ENCODE peak calls at places on chromosomes 1 and 21, in seven cellular contexts. E, O, L, K, C, X and I are unnamed samples.

GRCh38 chr1:224939844-224940425 is 10.5 kb downstream of the DNAH14 start:
- DNase-seq in E (no peak), O (no peak), L (no peak), K (no peak), C (no peak), X (no peak), I (no peak)

GRCh38 chr1:223815865-223816264 is 29.9 kb downstream of the TP53BP2 start:
- DNase-seq in E (peak), O (no peak), L (no peak), K (no peak), C (no peak), X (no peak), I (no peak)

GRCh38 chr1:110986407-110986891 is 22.7 kb upstream of the LRIF1 start:
- DNase-seq in E (no peak), O (no peak), L (no peak), K (no peak), C (no peak), X (no peak), I (no peak)

GRCh38 chr1:228155596-228156517 is 6.1 kb downstream of the GJC2 start:
- DNase-seq in E (no peak), O (no peak), L (no peak), K (no peak), C (no peak), X (no peak), I (no peak)

GRCh38 chr1:246280551-246280950 is 226.5 kb downstream of the SMYD3 start:
- DNase-seq in E (no peak), O (no peak), L (no peak), K (no peak), C (no peak), X (no peak), I (no peak)

GRCh38 chr1:20187103-20187812 is 940 bp upstream of the PLA2G2C start:
- DNase-seq in E (no peak), O (peak), L (peak), K (no peak), C (peak), X (no peak), I (no peak)

GRCh38 chr1:21586926-21587601 is 77.8 kb downstream of the ALPL start:
- DNase-seq in E (peak), O (no peak), L (peak), K (peak), C (no peak), X (no peak), I (no peak)

GRCh38 chr1:117967472-117967871 is 37.9 kb downstream of the WDR3 start:
- DNase-seq in E (no peak), O (no peak), L (no peak), K (no peak), C (no peak), X (no peak), I (no peak)

GRCh38 chr21:27244356-27244755 is 277.5 kb upstream of the ADAMTS5 start:
- DNase-seq in E (no peak), O (no peak), L (no peak), K (no peak), C (no peak), X (no peak), I (no peak)

GRCh38 chr1:65066766-65067490 is 81.1 kb upstream of the AK4 start:
- DNase-seq in E (peak), O (peak), L (peak), K (peak), C (peak), X (peak), I (no peak)

GRCh38 chr1:97636941-97637340 is 283.9 kb downstream of the DPYD start:
- DNase-seq in E (no peak), O (no peak), L (no peak), K (no peak), C (no peak), X (no peak), I (no peak)

GRCh38 chr1:101128211-101128727 is 102.7 kb upstream of the DPH5 start:
- DNase-seq in E (no peak), O (no peak), L (no peak), K (no peak), C (no peak), X (no peak), I (no peak)

GRCh38 chr1:69919129-69919921 is 286.1 kb downstream of the LRRC40 start:
- DNase-seq in E (no peak), O (no peak), L (no peak), K (no peak), C (no peak), X (peak), I (no peak)

GRCh38 chr1:66852870-66853269 is 51.8 kb upstream of the INSL5 start:
- DNase-seq in E (no peak), O (no peak), L (no peak), K (no peak), C (no peak), X (no peak), I (no peak)

GRCh38 chr1:114558548-114558947 is 22.9 kb downstream of the BCAS2 start:
- DNase-seq in E (no peak), O (no peak), L (no peak), K (no peak), C (no peak), X (no peak), I (no peak)

GRCh38 chr21:26686278-26686677 is 113.2 kb upstream of the CYYR1 start:
- DNase-seq in E (peak), O (no peak), L (no peak), K (no peak), C (no peak), X (no peak), I (no peak)

GRCh38 chr1:44072204-44072603 is 40.9 kb upstream of the SLC6A9 start:
- DNase-seq in E (peak), O (no peak), L (no peak), K (no peak), C (no peak), X (no peak), I (no peak)

GRCh38 chr1:204130178-204130577 is 21.7 kb downstream of the ETNK2 start:
- DNase-seq in E (no peak), O (no peak), L (no peak), K (peak), C (no peak), X (no peak), I (no peak)

GRCh38 chr1:175434268-175434860 is 241.8 kb upstream of the KIAA0040 start:
- DNase-seq in E (no peak), O (no peak), L (no peak), K (no peak), C (no peak), X (no peak), I (peak)

GRCh38 chr1:37391181-37391949 is 83.0 kb upstream of the ZC3H12A start:
- DNase-seq in E (no peak), O (no peak), L (no peak), K (no peak), C (no peak), X (no peak), I (no peak)

GRCh38 chr1:35660581-35661473 is 19.5 kb upstream of the PSMB2 start:
- DNase-seq in E (no peak), O (no peak), L (no peak), K (no peak), C (no peak), X (no peak), I (no peak)

GRCh38 chr1:94863919-94864318 is 43.8 kb downstream of the SLC44A3 start:
- DNase-seq in E (peak), O (no peak), L (peak), K (peak), C (no peak), X (no peak), I (no peak)

GRCh38 chr1:83819436-83819835 is 179.5 kb downstream of the TTLL7 start:
- DNase-seq in E (no peak), O (no peak), L (no peak), K (no peak), C (no peak), X (no peak), I (no peak)

GRCh38 chr1:46246548-46247432 is 773 bp upstream of the RAD54L start:
- DNase-seq in E (no peak), O (no peak), L (no peak), K (peak), C (peak), X (no peak), I (peak)

GRCh38 chr1:239805888-239806772 is 285.6 kb upstream of the FMN2 start:
- DNase-seq in E (no peak), O (no peak), L (no peak), K (no peak), C (no peak), X (no peak), I (no peak)

GRCh38 chr1:29227511-29227910 is 3.2 kb downstream of the MECR start:
- DNase-seq in E (no peak), O (no peak), L (no peak), K (no peak), C (no peak), X (no peak), I (no peak)

GRCh38 chr21:46393941-46394818 is 64.5 kb upstream of the DIP2A start:
- DNase-seq in E (no peak), O (no peak), L (no peak), K (peak), C (no peak), X (no peak), I (no peak)

GRCh38 chr1:181345146-181345545 is 138.2 kb upstream of the CACNA1E start:
- DNase-seq in E (no peak), O (no peak), L (no peak), K (peak), C (no peak), X (no peak), I (no peak)

GRCh38 chr1:151596166-151596933 is 15.5 kb upstream of the SNX27 start:
- DNase-seq in E (no peak), O (no peak), L (no peak), K (no peak), C (no peak), X (no peak), I (no peak)

GRCh38 chr1:22903113-22903512 is 69.6 kb downstream of the LACTBL1 start:
- DNase-seq in E (peak), O (no peak), L (no peak), K (no peak), C (no peak), X (no peak), I (no peak)

GRCh38 chr1:228226956-228227791 is 19.3 kb downstream of the OBSCN start:
- DNase-seq in E (no peak), O (no peak), L (no peak), K (no peak), C (no peak), X (no peak), I (no peak)

GRCh38 chr21:42478504-42478903 is 17.5 kb downstream of the RSPH1 start:
- DNase-seq in E (no peak), O (no peak), L (no peak), K (no peak), C (no peak), X (no peak), I (no peak)

GRCh38 chr1:43340559-43340958 is 2.9 kb downstream of the MPL start:
- DNase-seq in E (no peak), O (no peak), L (no peak), K (no peak), C (no peak), X (no peak), I (no peak)

GRCh38 chr21:45970674-45971486 is 10.7 kb upstream of the COL6A1 start:
- DNase-seq in E (no peak), O (peak), L (peak), K (peak), C (peak), X (peak), I (no peak)

GRCh38 chr21:25895565-25896205 is 160.9 kb downstream of the GABPA start:
- DNase-seq in E (no peak), O (no peak), L (no peak), K (no peak), C (no peak), X (no peak), I (no peak)

GRCh38 chr1:226736908-226737818 is 1.9 kb downstream of the ITPKB start:
- DNase-seq in E (no peak), O (peak), L (peak), K (no peak), C (peak), X (peak), I (no peak)

GRCh38 chr21:35426484-35426883 is 377.4 kb upstream of the RUNX1 start:
- DNase-seq in E (no peak), O (no peak), L (no peak), K (no peak), C (no peak), X (no peak), I (no peak)

GRCh38 chr1:40861227-40862003 is 748 bp downstream of the CITED4 start:
- DNase-seq in E (no peak), O (no peak), L (peak), K (peak), C (no peak), X (no peak), I (no peak)

GRCh38 chr21:42082501-42083360 is 11.6 kb downstream of the UMODL1 start:
- DNase-seq in E (no peak), O (no peak), L (no peak), K (no peak), C (no peak), X (no peak), I (no peak)